ENCODE peak calls at places on chromosomes 16 and 17, in six cellular contexts. U, I, A, X, F and K are unnamed samples.

GRCh38 chr16:29198731-29199521 is 207.6 kb downstream of the NPIPB11 start:
- DNase-seq in F (peak; percentile 32), X (no peak), I (no peak), A (no peak), U (no peak), K (no peak)

GRCh38 chr17:41617698-41618097 is 5.1 kb upstream of the KRT16 start:
- DNase-seq in F (peak; percentile 63), U (no peak), I (peak; percentile 88), A (no peak), X (no peak), K (peak; percentile 39)

GRCh38 chr17:6046431-6046830 is 23.7 kb upstream of the WSCD1 start:
- DNase-seq in X (no peak), A (no peak), I (no peak), F (no peak), U (no peak), K (no peak)

GRCh38 chr17:42135664-42136653 is 13.4 kb downstream of the HSPB9 start:
- DNase-seq in F (peak; percentile 86), A (no peak), I (peak; percentile 84), X (peak; percentile 86), U (no peak), K (no peak)

GRCh38 chr17:30600830-30601494 is 123.8 kb downstream of the GOSR1 start:
- DNase-seq in F (no peak), X (peak; percentile 21), A (no peak), I (peak; percentile 39), U (no peak), K (peak; percentile 45)

GRCh38 chr17:11383157-11383556 is 142.1 kb downstream of the SHISA6 start:
- DNase-seq in X (no peak), F (no peak), I (no peak), A (no peak), U (no peak), K (no peak)

GRCh38 chr17:81991684-81992513 is 14.5 kb downstream of the ASPSCR1 start:
- DNase-seq in I (peak; percentile 80), X (peak; percentile 36), A (no peak), F (peak; percentile 85), U (peak; percentile 93), K (peak; percentile 92)

GRCh38 chr16:58414938-58415451 is 22.7 kb downstream of the GINS3 start:
- DNase-seq in U (no peak), I (no peak), A (no peak), X (peak; percentile 35), F (no peak), K (no peak)

GRCh38 chr16:64051826-64052225 is 1070.0 kb downstream of the CDH11 start:
- DNase-seq in U (no peak), I (peak; percentile 20), F (peak; percentile 43), X (peak; percentile 37), A (no peak), K (peak; percentile 42)

GRCh38 chr17:31067699-31068184 is 27.0 kb upstream of the NF1 start:
- DNase-seq in I (peak; percentile 86), A (no peak), F (no peak), U (no peak), X (peak; percentile 81), K (peak; percentile 87)

GRCh38 chr16:56363781-56364565 is 61.4 kb downstream of the AMFR start:
- DNase-seq in F (no peak), X (no peak), U (no peak), A (no peak), I (no peak), K (no peak)

GRCh38 chr16:46836521-46837292 is 5.7 kb upstream of the C16orf87 start:
- DNase-seq in F (no peak), I (peak; percentile 68), A (no peak), X (no peak), U (no peak), K (no peak)

GRCh38 chr17:9074106-9074505 is 52.8 kb downstream of the NTN1 start:
- DNase-seq in I (no peak), U (peak; percentile 67), A (no peak), X (no peak), F (no peak), K (peak; percentile 29)

GRCh38 chr16:66830422-66831404 is at the start of gene NAE1:
- DNase-seq in A (peak; percentile 11), U (peak; percentile 94), F (peak; percentile 95), I (peak; percentile 88), X (peak; percentile 89), K (peak; percentile 86)

GRCh38 chr17:56798916-56799315 is 34.8 kb downstream of the C17orf67 start:
- DNase-seq in U (no peak), X (peak; percentile 39), A (no peak), I (no peak), F (peak; percentile 89), K (peak; percentile 58)

GRCh38 chr16:19875900-19876299 is 8.7 kb downstream of the GPRC5B start:
- DNase-seq in X (no peak), A (no peak), F (no peak), U (no peak), I (peak; percentile 36), K (no peak)

GRCh38 chr17:82065193-82065637 is 389 bp downstream of the DUS1L start:
- DNase-seq in A (no peak), I (no peak), X (peak; percentile 39), F (no peak), U (peak; percentile 62), K (no peak)

GRCh38 chr17:40600486-40601046 is 35.3 kb upstream of the CCR7 start:
- DNase-seq in I (peak; percentile 15), F (peak; percentile 64), U (no peak), A (no peak), X (no peak), K (no peak)

DNA sequence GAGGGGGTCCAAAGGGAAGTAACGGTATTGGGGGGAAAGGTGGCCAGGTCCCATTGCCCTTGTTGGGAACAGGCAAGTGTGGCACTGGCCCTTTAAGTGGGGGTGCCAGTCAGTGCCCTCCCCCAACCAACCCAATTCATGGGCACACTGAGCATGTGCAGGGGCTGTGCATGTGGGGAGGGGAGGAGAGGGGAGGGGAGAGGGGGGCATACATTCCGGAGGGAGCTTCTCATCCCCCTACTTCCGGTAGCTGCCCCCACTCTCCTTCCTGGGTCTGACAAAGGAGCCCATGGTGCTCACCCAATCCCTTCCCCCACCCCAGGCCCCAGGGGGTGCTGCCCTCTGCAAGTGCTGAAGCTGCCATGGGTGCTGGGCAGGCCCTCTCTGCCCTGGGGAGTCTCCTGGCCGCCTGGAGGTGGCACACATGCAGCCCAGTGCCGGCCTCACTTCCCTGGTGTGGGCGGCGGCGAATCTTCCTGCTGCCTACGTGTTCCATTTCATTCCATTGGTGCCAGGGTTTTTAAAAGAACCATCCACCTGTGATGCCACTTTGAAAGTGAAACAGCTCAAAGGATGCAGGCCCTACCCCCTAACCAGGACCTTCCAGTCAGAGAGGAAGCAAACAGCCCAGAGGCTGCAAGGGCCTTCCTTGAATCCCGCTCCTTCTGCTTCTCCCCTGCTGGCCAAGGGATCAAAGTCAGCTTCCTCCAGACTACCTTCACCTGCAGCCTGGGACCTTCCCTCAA is 11.0 kb downstream of the HEXIM2 start:
- DNase-seq in F (peak; percentile 87), X (peak; percentile 35), U (peak; percentile 88), A (peak; percentile 29), I (peak; percentile 89), K (peak; percentile 98)
- TF ChIP-seq CTCF in F (peak; percentile 42), X (no peak), U (no peak), A (no peak), I (peak; percentile 31), K (peak; percentile 27)

GRCh38 chr16:87881327-87882200 is 12.3 kb upstream of the SLC7A5 start:
- DNase-seq in I (no peak), X (peak; percentile 30), A (no peak), U (no peak), F (no peak), K (no peak)
- TF ChIP-seq CTCF in I (no peak), X (no peak), A (no peak), U (no peak), F (no peak), K (no peak)

GRCh38 chr16:53495325-53495724 is 7.7 kb downstream of the AKTIP start:
- DNase-seq in A (no peak), U (no peak), F (peak; percentile 70), X (no peak), I (no peak), K (no peak)
- TF ChIP-seq CTCF in A (no peak), U (no peak), F (peak; percentile 66), X (peak; percentile 34), I (peak; percentile 11), K (no peak)

DNA sequence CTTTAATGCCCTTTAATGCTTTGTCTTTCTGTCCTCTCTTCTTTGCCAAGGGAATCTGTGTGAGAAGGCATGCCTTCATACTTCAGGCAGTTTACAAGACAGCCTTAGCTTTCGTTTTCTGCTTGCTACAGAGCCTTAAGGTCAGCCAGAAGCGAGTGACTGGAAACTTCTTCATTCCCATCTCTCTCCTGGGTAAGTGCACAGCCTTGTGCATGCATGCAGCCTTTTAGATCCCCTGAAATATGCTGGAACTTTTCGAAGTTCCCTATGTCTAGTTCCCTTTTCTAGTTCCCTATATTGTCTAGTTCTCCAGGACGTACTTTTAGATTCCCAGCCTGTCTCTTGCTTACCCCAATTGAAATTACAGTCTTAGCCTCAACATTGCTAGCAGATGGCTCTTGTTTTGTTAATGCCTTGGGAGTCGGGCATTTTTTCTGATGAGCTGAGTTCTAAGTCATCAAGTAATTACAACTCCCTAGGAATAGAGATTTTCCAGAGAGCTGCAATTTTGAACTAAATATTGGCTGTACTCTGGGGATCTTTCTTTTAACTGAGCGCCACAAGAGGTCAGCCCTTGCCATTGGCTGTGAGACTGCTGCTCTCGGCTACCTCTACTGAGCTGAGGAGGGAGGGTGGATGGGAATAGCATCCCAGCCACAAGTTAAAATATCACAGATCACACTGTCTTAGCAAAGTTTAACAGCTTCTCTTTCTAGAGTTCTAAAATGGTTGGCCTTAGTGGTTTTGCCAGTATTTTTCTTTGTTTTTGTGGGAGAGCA is 22.7 kb upstream of the PPM1D start:
- DNase-seq in X (peak; percentile 88), I (no peak), F (peak; percentile 65), A (no peak), U (no peak), K (peak; percentile 11)
- TF ChIP-seq CTCF in X (no peak), I (no peak), F (peak; percentile 30), A (peak; percentile 37), U (peak; percentile 36), K (no peak)